ENCODE peak calls at places on chromosomes 13 and 19, in eight cellular contexts. L is GM12865; N is breast epithelium; P is NT2/D1; E is kidney epithelial cell; Y is fibroblast of the aortic adventitia; X is CD4-positive, CD25-positive, alpha-beta regulatory T cell; O is uterus. Q is an unnamed sample.

GRCh38 chr13:66344770-66345367 is 885.3 kb downstream of the PCDH9 start:
- DNase-seq in L (no peak), N (no peak), P (no peak), E (no peak), Y (no peak), X (no peak), O (no peak), Q (no peak)

GRCh38 chr13:46622918-46623256 is 69.9 kb downstream of the LRCH1 start:
- DNase-seq in L (no peak), N (no peak), P (no peak), E (no peak), Y (peak; percentile 86), X (no peak), O (peak; percentile 85), Q (peak; percentile 60)

GRCh38 chr19:10552596-10553053 is 8.9 kb downstream of the ATG4D start:
- DNase-seq in L (peak; percentile 40), N (no peak), P (no peak), E (no peak), Y (no peak), X (no peak), O (no peak), Q (no peak)

GRCh38 chr13:29978211-29978610 is 127.8 kb upstream of the UBL3 start:
- DNase-seq in L (no peak), N (no peak), P (no peak), E (no peak), Y (peak; percentile 47), X (no peak), O (no peak), Q (no peak)

GRCh38 chr13:113448545-113448884 is 4.8 kb downstream of the ADPRHL1 start:
- DNase-seq in L (peak; percentile 54), N (peak; percentile 50), P (no peak), E (no peak), Y (no peak), X (no peak), O (no peak), Q (no peak)

GRCh38 chr19:2253106-2254051 is 2.8 kb downstream of the JSRP1 start:
- DNase-seq in L (peak; percentile 57), N (no peak), P (no peak), E (no peak), Y (no peak), X (peak; percentile 27), O (no peak), Q (no peak)

GRCh38 chr13:71577127-71577526 is 289.9 kb downstream of the DACH1 start:
- DNase-seq in L (no peak), N (no peak), P (no peak), E (peak; percentile 60), Y (no peak), X (no peak), O (no peak), Q (no peak)

GRCh38 chr13:97880298-97880675 is 73.2 kb upstream of the IPO5 start:
- DNase-seq in L (no peak), N (no peak), P (no peak), E (no peak), Y (no peak), X (no peak), O (no peak), Q (no peak)

GRCh38 chr13:74678308-74678958 is 544.2 kb upstream of the KLF12 start:
- DNase-seq in L (no peak), N (no peak), P (no peak), E (no peak), Y (no peak), X (no peak), O (no peak), Q (no peak)

GRCh38 chr13:31556376-31556775 is 182.9 kb upstream of the RXFP2 start:
- DNase-seq in L (no peak), N (no peak), P (no peak), E (peak; percentile 12), Y (no peak), X (no peak), O (no peak), Q (peak; percentile 52)
- H3K4me3 ChIP-seq in L (no peak overlapping the region), N (no peak overlapping the region), P (no peak overlapping the region), E (no peak overlapping the region), Y (no peak overlapping the region), X (no peak overlapping the region), O (no peak overlapping the region), Q (no peak overlapping the region)

DNA sequence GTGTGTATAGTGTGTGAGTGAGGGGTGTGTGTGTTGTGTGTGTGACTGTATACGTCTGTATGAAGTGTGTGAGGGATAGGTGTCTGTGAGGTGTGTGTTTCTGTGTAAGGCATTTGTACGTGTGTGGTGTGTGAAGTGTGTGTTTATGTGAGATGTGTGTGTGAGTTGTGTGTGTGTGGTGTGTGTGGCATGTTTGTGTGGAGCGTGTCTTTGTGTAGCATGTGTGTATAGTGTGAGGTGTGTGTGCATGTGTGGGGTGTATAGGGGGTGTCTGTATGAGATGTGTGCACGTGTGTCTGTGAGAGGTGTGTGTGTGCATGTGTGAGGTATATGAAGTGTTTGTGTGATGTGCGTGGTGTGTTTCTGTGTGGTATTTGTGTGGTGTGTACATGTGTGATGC is 13.2 kb upstream of the TNFRSF19 start:
- DNase-seq in L (no peak), N (no peak), P (no peak), E (no peak), Y (no peak), X (no peak), O (no peak), Q (no peak)
- H3K4me3 ChIP-seq in L (no peak overlapping the region), N (no peak overlapping the region), P (no peak overlapping the region), E (no peak overlapping the region), Y (no peak overlapping the region), X (no peak overlapping the region), O (no peak overlapping the region), Q (no peak overlapping the region)

GRCh38 chr19:38734176-38734425 is 10.2 kb downstream of the CAPN12 start:
- DNase-seq in L (no peak), N (no peak), P (no peak), E (no peak), Y (no peak), X (no peak), O (peak; percentile 26), Q (no peak)
- H3K4me3 ChIP-seq in L (peak overlapping the region; percentile 56), N (peak overlapping the region; percentile 40), P (no peak overlapping the region), E (no peak overlapping the region), Y (no peak overlapping the region), X (no peak overlapping the region), O (no peak overlapping the region), Q (no peak overlapping the region)

DNA sequence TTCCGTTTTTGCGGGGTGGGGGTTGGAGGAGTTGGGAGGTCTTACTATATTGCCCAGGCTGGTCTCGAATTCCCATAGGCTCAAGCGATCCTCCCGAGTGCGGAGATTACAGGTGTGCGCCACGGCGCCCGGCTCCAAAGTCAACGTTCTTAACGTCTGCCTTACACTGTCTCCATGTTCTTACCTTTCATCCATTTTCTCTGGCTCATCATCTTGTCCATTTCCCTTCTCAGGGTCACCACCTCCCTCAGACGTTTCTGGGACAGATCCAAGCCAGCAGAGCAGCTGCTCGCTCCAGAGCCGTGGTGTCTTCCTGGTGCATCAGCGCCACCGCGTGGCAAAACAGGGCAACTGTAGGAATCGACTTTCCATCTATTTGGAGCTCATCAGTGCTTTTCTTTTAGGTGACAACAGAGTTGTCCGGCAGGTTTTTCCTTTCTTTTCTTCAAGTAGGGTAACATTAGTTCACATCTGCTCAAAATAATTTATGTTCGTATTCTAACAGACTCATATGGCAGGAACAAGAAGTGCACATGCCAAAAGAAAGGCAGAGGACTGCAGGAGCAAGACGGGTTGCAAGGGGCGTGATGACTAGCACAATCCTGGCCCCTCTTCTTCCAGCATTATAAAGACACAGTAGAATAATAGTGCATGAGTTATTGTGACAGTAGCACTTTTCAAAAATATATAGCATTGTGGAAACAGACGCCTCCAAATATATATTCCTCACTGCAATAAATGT is 103.1 kb upstream of the ABCC4 start:
- DNase-seq in L (peak; percentile 88), N (peak; percentile 78), P (peak; percentile 81), E (peak; percentile 28), Y (peak; percentile 77), X (peak; percentile 57), O (peak; percentile 67), Q (peak; percentile 4)
- H3K4me3 ChIP-seq in L (peak overlapping the region; percentile 59), N (peak overlapping the region; percentile 47), P (peak overlapping the region; percentile 51), E (peak overlapping the region; percentile 39), Y (peak overlapping the region; percentile 64), X (peak overlapping the region; percentile 74), O (no peak overlapping the region), Q (peak overlapping the region; percentile 58)

GRCh38 chr13:99752373-99752772 is 219.2 kb downstream of the ZIC5 start:
- DNase-seq in L (no peak), N (no peak), P (no peak), E (no peak), Y (no peak), X (no peak), O (no peak), Q (no peak)

GRCh38 chr13:99751517-99752199 is 219.9 kb downstream of the ZIC5 start:
- DNase-seq in L (no peak), N (no peak), P (no peak), E (no peak), Y (no peak), X (no peak), O (no peak), Q (no peak)

GRCh38 chr13:99746857-99747710 is 224.5 kb downstream of the ZIC5 start:
- DNase-seq in L (no peak), N (no peak), P (peak; percentile 68), E (no peak), Y (no peak), X (no peak), O (no peak), Q (no peak)

GRCh38 chr13:99749627-99750026 is 221.9 kb downstream of the ZIC5 start:
- DNase-seq in L (no peak), N (no peak), P (no peak), E (no peak), Y (no peak), X (no peak), O (no peak), Q (no peak)

DNA sequence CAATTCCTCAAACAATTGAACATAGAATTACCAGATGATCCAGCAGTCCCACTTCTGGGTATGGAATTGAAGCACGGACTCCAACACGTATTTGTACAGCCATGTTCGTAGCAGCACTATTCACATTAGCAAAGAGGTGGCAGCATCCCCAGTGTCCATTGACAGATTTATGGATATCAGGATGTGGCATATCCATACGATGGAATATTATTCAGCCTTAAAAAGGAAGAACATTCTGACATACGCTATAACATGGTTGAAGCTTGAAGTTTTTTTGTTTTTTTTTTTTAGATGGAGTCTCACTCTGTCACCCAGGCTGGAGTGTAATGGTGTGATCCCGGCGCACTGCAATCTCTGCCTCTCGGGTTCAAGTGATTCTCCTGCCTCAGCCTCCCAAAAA is 220.6 kb downstream of the ZIC5 start:
- DNase-seq in L (no peak), N (no peak), P (no peak), E (no peak), Y (no peak), X (no peak), O (no peak), Q (no peak)
- H3K4me3 ChIP-seq in L (no peak overlapping the region), N (no peak overlapping the region), P (no peak overlapping the region), E (no peak overlapping the region), Y (no peak overlapping the region), X (no peak overlapping the region), O (no peak overlapping the region), Q (no peak overlapping the region)